ENCODE peak calls at places on chromosomes 1 and 21, in five cellular contexts. E is DND-41; M is hepatocyte; H is left lung; D is CD8-positive, alpha-beta T cell. O is an unnamed sample. For H3K4me1, the result is how much of the 10 kb centered on the place peaks cover.

GRCh38 chr1:113691184-113691583 is 68.1 kb downstream of the PHTF1 start:
- DNase-seq in H (no peak), E (no peak), D (no peak), M (no peak), O (no peak)

GRCh38 chr1:212749924-212750535 is 41.5 kb downstream of the NSL1 start:
- DNase-seq in H (no peak), D (no peak), M (peak), E (no peak), O (peak)

GRCh38 chr1:215104283-215104682 is 21.7 kb downstream of the KCNK2 start:
- DNase-seq in M (no peak), H (no peak), D (no peak), E (no peak), O (no peak)

GRCh38 chr1:60848583-60849188 is 233.7 kb upstream of the NFIA start:
- DNase-seq in E (no peak), H (no peak), M (peak), D (no peak), O (peak)

GRCh38 chr1:85289207-85289847 is 12.9 kb upstream of the BCL10 start:
- DNase-seq in E (no peak), H (no peak), M (peak), D (no peak), O (no peak)

GRCh38 chr21:43758132-43758619 is 17.9 kb downstream of the CSTB start:
- DNase-seq in E (no peak), M (no peak), D (no peak), H (no peak), O (no peak)

GRCh38 chr1:41496080-41497055 is 11.9 kb upstream of the EDN2 start:
- DNase-seq in D (no peak), E (no peak), M (peak), H (peak), O (no peak)

GRCh38 chr21:42850866-42851391 is 28.4 kb downstream of the WDR4 start:
- DNase-seq in H (peak), M (no peak), E (peak), D (peak), O (no peak)

GRCh38 chr1:212238552-212238951 is 46.7 kb upstream of the PPP2R5A start:
- DNase-seq in M (no peak), E (no peak), D (no peak), H (no peak), O (no peak)

GRCh38 chr1:18294437-18295176 is 186.1 kb upstream of the KLHDC7A start:
- DNase-seq in D (no peak), E (no peak), M (no peak), H (no peak), O (no peak)

GRCh38 chr1:84834419-84835064 is 58.5 kb downstream of the LPAR3 start:
- DNase-seq in E (no peak), H (no peak), M (no peak), D (no peak), O (no peak)

GRCh38 chr1:93446837-93447451 is 974 bp upstream of the FNBP1L start:
- DNase-seq in D (peak), E (no peak), M (peak), H (no peak), O (no peak)

GRCh38 chr1:157312270-157312812 is 174.1 kb upstream of the ETV3 start:
- DNase-seq in M (no peak), D (no peak), E (no peak), H (no peak), O (no peak)

GRCh38 chr1:110308247-110308646 is 30.9 kb upstream of the RBM15 start:
- DNase-seq in D (no peak), E (no peak), H (no peak), M (no peak), O (no peak)

DNA sequence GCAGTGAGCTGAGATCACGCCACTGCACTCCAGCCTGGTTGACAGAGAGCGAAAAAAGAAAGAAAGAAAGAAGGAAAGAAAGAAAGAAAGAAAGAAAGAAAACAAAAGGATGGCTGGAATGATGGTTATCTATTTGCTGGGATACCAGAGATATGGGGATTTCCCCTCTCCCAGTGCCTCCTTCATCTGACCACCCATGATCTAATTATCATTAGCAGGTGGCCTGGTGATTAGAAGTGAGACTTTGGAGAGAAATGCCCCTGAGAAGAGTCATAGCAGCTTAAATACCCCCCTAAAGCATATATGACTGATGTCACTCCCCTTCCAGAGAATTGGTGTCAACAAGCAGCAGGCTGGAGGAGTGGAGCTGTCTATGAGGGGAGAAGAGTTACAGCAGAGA is 1.3 kb upstream of the NPPB start:
- DNase-seq in E (no peak), D (no peak), M (no peak), H (no peak), O (no peak)
- H3K4me1 ChIP-seq in E (under half), D (under half), M (under half), H (under half), O (under half)

DNA sequence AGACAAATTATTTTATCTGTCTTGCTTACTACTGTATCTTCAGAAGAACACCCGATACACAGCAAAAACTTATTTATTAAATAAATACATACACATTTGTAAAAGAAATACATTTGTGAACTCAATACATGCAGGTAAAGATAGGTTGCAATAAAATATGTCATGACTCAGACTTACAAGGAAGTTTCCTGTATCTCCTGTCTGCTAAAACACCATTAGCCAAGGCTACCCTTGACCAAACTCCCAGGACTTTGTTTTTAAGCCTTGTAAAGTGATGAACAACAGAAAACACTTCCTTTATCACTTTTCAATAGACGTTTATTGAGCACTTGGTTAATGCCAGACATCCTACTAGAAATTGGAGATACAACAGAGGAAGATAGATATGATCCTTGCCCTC is 56.5 kb upstream of the HSD17B7 start:
- DNase-seq in M (no peak), E (no peak), H (no peak), D (no peak), O (no peak)
- H3K4me1 ChIP-seq in M (under half), E (under half), H (under half), D (under half), O (under half)

DNA sequence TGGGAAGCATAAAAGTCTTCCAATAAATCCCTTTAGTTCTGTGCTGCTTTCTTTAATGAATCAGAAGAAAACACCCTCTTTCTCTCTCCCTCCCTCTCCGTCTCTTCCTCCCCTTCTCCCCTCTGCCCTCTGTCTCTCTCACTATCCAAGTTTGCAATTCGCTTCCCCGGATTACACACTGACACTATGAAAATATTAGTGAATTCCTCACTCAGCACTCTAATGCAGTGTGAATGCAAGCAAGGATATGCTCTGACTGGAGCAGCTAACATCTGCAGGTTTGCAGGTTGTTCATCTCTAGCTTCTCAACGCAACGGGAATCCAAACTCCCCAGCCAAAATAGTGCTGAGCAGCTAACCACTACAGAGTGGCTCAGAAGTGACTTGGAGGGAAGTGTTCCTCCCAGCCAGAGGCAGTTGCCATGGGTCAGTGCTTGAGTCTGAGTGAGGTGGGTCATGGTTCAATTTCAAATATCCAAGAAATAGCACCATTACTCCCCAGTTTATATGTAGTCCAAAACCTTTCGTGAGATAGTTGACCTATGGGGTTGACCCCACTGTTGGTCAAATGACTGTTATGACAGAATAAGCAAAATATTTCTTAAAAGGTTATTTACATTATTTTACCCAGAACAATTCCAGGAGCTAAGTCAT is 77.6 kb upstream of the CD55 start:
- DNase-seq in H (no peak), E (no peak), M (no peak), D (no peak), O (no peak)
- H3K4me1 ChIP-seq in H (under half), E (under half), M (under half), D (under half), O (under half)

GRCh38 chr1:90783181-90783580 is 66.1 kb upstream of the BARHL2 start:
- DNase-seq in E (no peak), D (no peak), H (no peak), M (no peak), O (no peak)

GRCh38 chr1:90781429-90782020 is 64.4 kb upstream of the BARHL2 start:
- DNase-seq in E (no peak), M (no peak), D (no peak), H (no peak), O (no peak)

GRCh38 chr1:90782046-90782445 is 64.9 kb upstream of the BARHL2 start:
- DNase-seq in M (no peak), E (no peak), H (no peak), D (no peak), O (no peak)

GRCh38 chr1:90786709-90787108 is 69.6 kb upstream of the BARHL2 start:
- DNase-seq in M (no peak), E (no peak), D (no peak), H (no peak), O (no peak)

DNA sequence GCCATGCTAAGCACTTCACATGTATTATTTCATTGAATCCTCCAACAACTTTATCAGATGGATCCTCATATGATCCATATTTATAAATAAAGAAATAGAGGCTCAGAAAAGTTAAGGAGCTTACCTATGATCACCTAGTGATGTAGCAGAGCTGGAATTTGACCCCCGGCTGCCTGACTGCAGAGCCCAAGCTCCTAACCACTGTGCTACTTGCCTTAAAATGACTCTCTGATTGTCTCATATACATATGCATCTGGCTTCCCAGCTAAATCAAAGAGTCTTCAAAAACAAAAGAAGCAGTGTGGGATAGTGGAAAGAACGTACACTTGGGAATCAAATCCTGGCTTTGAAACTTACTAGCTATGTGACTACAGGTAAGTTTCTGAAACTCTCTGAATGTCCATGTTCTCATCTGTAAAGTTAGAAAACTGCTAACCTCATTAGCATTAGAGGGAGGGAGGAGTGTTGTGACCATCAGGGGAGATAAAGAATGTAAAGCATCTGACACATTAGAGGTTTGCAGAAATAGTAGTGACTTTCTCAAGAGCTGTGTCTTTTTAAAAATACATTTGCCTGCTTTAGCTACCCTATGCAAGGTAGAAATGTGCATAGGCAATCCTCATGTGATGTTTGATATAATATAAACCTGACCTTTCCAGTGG is 67.2 kb upstream of the BARHL2 start:
- DNase-seq in D (no peak), M (no peak), E (no peak), H (no peak), O (no peak)
- H3K4me1 ChIP-seq in D (under half), M (under half), E (under half), H (under half), O (under half)

O was measured in Karpas-422.